ENCODE peak calls at places on chromosomes 4 and X, in five cellular contexts. U is PC-3; B is stimulated activated effector memory CD8-positive, alpha-beta T cell treated with anti-CD3 and anti-CD28 coated beads, Interleukin-12 subunit alpha, Interleukin-12 subunit beta, amount 100 ng/mL, for 72 hours; E is ovary; I is EL. R is an unnamed sample.

GRCh38 chr4:41590591-41590990 is 52.6 kb downstream of the LIMCH1 start:
- DNase-seq in I (peak; percentile 36), B (no peak), E (no peak), U (peak; percentile 46), R (no peak)

GRCh38 chr4:61773655-61774245 is 573.6 kb downstream of the ADGRL3 start:
- DNase-seq in B (no peak), E (no peak), I (no peak), U (no peak), R (no peak)

GRCh38 chr4:169256856-169257756 is 13.7 kb downstream of the SH3RF1 start:
- DNase-seq in B (no peak), E (no peak), U (no peak), I (no peak), R (no peak)

GRCh38 chrX:63918611-63919010 is 133.6 kb upstream of the ARHGEF9 start:
- DNase-seq in B (no peak), E (no peak), U (no peak), I (peak; percentile 60), R (no peak)

GRCh38 chr4:153651041-153651960 is 32.8 kb upstream of the TLR2 start:
- DNase-seq in I (no peak), U (peak; percentile 28), B (no peak), E (no peak), R (peak; percentile 20)

GRCh38 chr4:139440971-139441370 is 12.9 kb upstream of the RAB33B start:
- DNase-seq in B (no peak), U (no peak), E (no peak), I (peak; percentile 19), R (no peak)

GRCh38 chrX:136659174-136659573 is 11.2 kb downstream of the CD40LG start:
- DNase-seq in B (no peak), U (no peak), I (no peak), E (no peak), R (no peak)

GRCh38 chr4:88698539-88698938 is 910 bp upstream of the NAP1L5 start:
- DNase-seq in U (no peak), B (no peak), I (no peak), E (no peak), R (no peak)

GRCh38 chr4:158998624-158999023 is 104.3 kb upstream of the RAPGEF2 start:
- DNase-seq in U (peak; percentile 79), I (peak; percentile 76), E (no peak), B (no peak), R (no peak)

GRCh38 chr4:95551653-95552052 is 2.9 kb upstream of the UNC5C start:
- DNase-seq in E (no peak), I (no peak), B (no peak), U (no peak), R (no peak)

GRCh38 chrX:55524487-55524886 is 34.8 kb upstream of the USP51 start:
- DNase-seq in U (peak; percentile 1), E (no peak), B (no peak), I (no peak), R (no peak)

GRCh38 chrX:71828086-71828485 is 64.9 kb downstream of the CXorf49B start:
- DNase-seq in I (no peak), E (no peak), U (no peak), B (no peak), R (no peak)

GRCh38 chr4:168831585-168831918 is 178.5 kb downstream of the CBR4 start:
- DNase-seq in U (no peak), E (no peak), I (no peak), B (no peak), R (no peak)

GRCh38 chrX:103774070-103774642 is 2.5 kb upstream of the PLP1 start:
- DNase-seq in U (peak; percentile 72), B (no peak), E (no peak), I (peak; percentile 41), R (no peak)

GRCh38 chr4:126604273-126604867 is 1028.4 kb upstream of the INTU start:
- DNase-seq in U (peak; percentile 38), B (no peak), E (no peak), I (peak; percentile 35), R (no peak)

GRCh38 chr4:155419266-155419665 is 42.5 kb upstream of the MAP9 start:
- DNase-seq in E (no peak), I (peak; percentile 12), B (no peak), U (peak; percentile 7), R (no peak)

GRCh38 chrX:119622356-119623232 is 16.4 kb upstream of the NKRF start:
- DNase-seq in I (peak; percentile 56), U (no peak), E (no peak), B (no peak), R (no peak)

GRCh38 chr4:156374069-156374468 is 420.4 kb upstream of the CTSO start:
- DNase-seq in E (no peak), U (no peak), I (no peak), B (no peak), R (no peak)

GRCh38 chr4:77877771-77878170 is 15.1 kb downstream of the MRPL1 start:
- DNase-seq in E (no peak), B (no peak), I (no peak), U (no peak), R (no peak)

GRCh38 chrX:150870059-150870458 is 28.4 kb downstream of the CD99L2 start:
- DNase-seq in U (no peak), E (no peak), B (no peak), I (no peak), R (no peak)

GRCh38 chr4:4761128-4761991 is 98.1 kb upstream of the MSX1 start:
- DNase-seq in U (no peak), B (no peak), E (no peak), I (no peak), R (no peak)

GRCh38 chr4:34105311-34105710 is 2139.0 kb downstream of the ARAP2 start:
- DNase-seq in U (no peak), B (no peak), E (no peak), I (no peak), R (no peak)

GRCh38 chr4:4443821-4444220 is 56.9 kb downstream of the NSG1 start:
- DNase-seq in I (peak; percentile 63), B (no peak), U (peak; percentile 15), E (no peak), R (no peak)

GRCh38 chrX:153505361-153505760 is 10.6 kb downstream of the BGN start:
- DNase-seq in B (no peak), E (no peak), U (no peak), I (no peak), R (no peak)

GRCh38 chrX:9888953-9889470 is 78.1 kb upstream of the CLDN34 start:
- DNase-seq in I (peak; percentile 26), B (no peak), E (no peak), U (peak; percentile 43), R (no peak)

GRCh38 chr4:109998867-109999303 is 86.2 kb downstream of the EGF start:
- DNase-seq in I (peak; percentile 59), U (peak; percentile 75), E (no peak), B (no peak), R (no peak)

GRCh38 chrX:15674514-15674898 is 9.9 kb upstream of the CLTRN start:
- DNase-seq in E (peak; percentile 98), I (peak; percentile 89), U (peak; percentile 94), B (no peak), R (peak; percentile 82)

GRCh38 chr4:74431113-74431826 is 13.7 kb upstream of the AREG start:
- DNase-seq in U (no peak), B (no peak), E (no peak), I (no peak), R (no peak)

GRCh38 chrX:69362889-69363288 is 141.2 kb upstream of the NALF2 start:
- DNase-seq in I (peak; percentile 82), U (no peak), E (peak; percentile 45), B (no peak), R (no peak)